ENCODE peak calls at places on chromosomes 7 and 10, in four cellular contexts. N is ovary, F is AG04450, D is MCF 10A. H is an unnamed sample.

GRCh38 chr7:38306136-38306535 is 32.7 kb upstream of the TARP start:
- DNase-seq in F (no peak), N (no peak), D (peak), H (no peak)

GRCh38 chr10:33927347-33927746 is 592.9 kb upstream of the NRP1 start:
- DNase-seq in F (no peak), D (peak), N (no peak), H (no peak)

GRCh38 chr10:33612116-33612515 is 277.6 kb upstream of the NRP1 start:
- DNase-seq in N (no peak), D (peak), F (no peak), H (no peak)

GRCh38 chr10:51683031-51683830 is 16.2 kb downstream of the CSTF2T start:
- DNase-seq in F (no peak), D (no peak), N (peak), H (no peak)

GRCh38 chr7:44149571-44150465 is 8.7 kb upstream of the MYL7 start:
- DNase-seq in D (no peak), N (no peak), F (no peak), H (peak)

GRCh38 chr7:44650772-44651171 is 44.3 kb downstream of the OGDH start:
- DNase-seq in D (no peak), F (no peak), N (no peak), H (no peak)

GRCh38 chr7:91411062-91411461 is 146.8 kb downstream of the FZD1 start:
- DNase-seq in F (no peak), N (no peak), D (no peak), H (no peak)

GRCh38 chr7:1108264-1108920 is 20.5 kb downstream of the GPER1 start:
- DNase-seq in N (no peak), D (no peak), F (no peak), H (no peak)

GRCh38 chr7:136303162-136303561 is 326.0 kb upstream of the MTPN start:
- DNase-seq in D (peak), N (no peak), F (no peak), H (no peak)

GRCh38 chr7:6725003-6725402 is 18.3 kb upstream of the ZNF12 start:
- DNase-seq in F (no peak), D (no peak), N (no peak), H (no peak)

GRCh38 chr7:50667789-50668226 is 102.6 kb upstream of the DDC start:
- DNase-seq in F (no peak), N (peak), D (no peak), H (no peak)

GRCh38 chr10:129853236-129853946 is 110.7 kb downstream of the EBF3 start:
- DNase-seq in N (no peak), D (peak), F (no peak), H (no peak)

GRCh38 chr10:66747451-66747850 is 178.4 kb upstream of the LRRTM3 start:
- DNase-seq in D (peak), F (peak), N (no peak), H (no peak)

GRCh38 chr7:27210441-27211083 is 10.7 kb upstream of the HOXA13 start:
- DNase-seq in F (no peak), N (peak), D (peak), H (no peak)

GRCh38 chr10:35635576-35635975 is 6.5 kb downstream of the FZD8 start:
- DNase-seq in F (peak), D (peak), N (peak), H (no peak)

GRCh38 chr10:48519731-48520506 is 85.0 kb downstream of the ARHGAP22 start:
- DNase-seq in D (no peak), N (no peak), F (no peak), H (peak)

GRCh38 chr7:1646957-1647891 is 22.9 kb upstream of the ELFN1 start:
- DNase-seq in N (no peak), D (no peak), F (no peak), H (peak)

GRCh38 chr7:77837275-77837674 is 38.7 kb downstream of the PHTF2 start:
- DNase-seq in F (no peak), N (no peak), D (no peak), H (no peak)

GRCh38 chr7:37921340-37921805 is 933 bp downstream of the EPDR1 start:
- DNase-seq in N (peak), D (no peak), F (no peak), H (no peak)

GRCh38 chr7:159026271-159027047 is 118.2 kb downstream of the VIPR2 start:
- DNase-seq in F (no peak), N (peak), D (no peak), H (peak)

GRCh38 chr10:97771055-97771811 is 566 bp downstream of the SFRP5 start:
- DNase-seq in N (no peak), D (no peak), F (no peak), H (no peak)

GRCh38 chr10:94546058-94546595 is 539 bp downstream of the HELLS start:
- DNase-seq in D (peak), N (no peak), F (no peak), H (no peak)

GRCh38 chr10:3192856-3193635 is 20.5 kb upstream of the PITRM1 start:
- DNase-seq in N (peak), F (peak), D (peak), H (no peak)

GRCh38 chr10:50310560-50311174 is 59.4 kb upstream of the ASAH2 start:
- DNase-seq in F (no peak), N (no peak), D (peak), H (no peak)

GRCh38 chr10:132448248-132448731 is 51.3 kb downstream of the PWWP2B start:
- DNase-seq in N (no peak), F (no peak), D (peak), H (no peak)

GRCh38 chr7:107029061-107029763 is 15.3 kb upstream of the PRKAR2B start:
- DNase-seq in F (no peak), N (no peak), D (peak), H (no peak)

GRCh38 chr7:81501220-81501619 is 268.6 kb downstream of the HGF start:
- DNase-seq in N (no peak), D (peak), F (peak), H (no peak)
- TF ChIP-seq CTCF in N (no peak), D (peak), F (peak), H (peak)

GRCh38 chr10:106795619-106796018 is 368.9 kb downstream of the SORCS1 start:
- DNase-seq in F (no peak), D (peak), N (peak), H (no peak)
- TF ChIP-seq CTCF in F (no peak), D (peak), N (peak), H (peak)

DNA sequence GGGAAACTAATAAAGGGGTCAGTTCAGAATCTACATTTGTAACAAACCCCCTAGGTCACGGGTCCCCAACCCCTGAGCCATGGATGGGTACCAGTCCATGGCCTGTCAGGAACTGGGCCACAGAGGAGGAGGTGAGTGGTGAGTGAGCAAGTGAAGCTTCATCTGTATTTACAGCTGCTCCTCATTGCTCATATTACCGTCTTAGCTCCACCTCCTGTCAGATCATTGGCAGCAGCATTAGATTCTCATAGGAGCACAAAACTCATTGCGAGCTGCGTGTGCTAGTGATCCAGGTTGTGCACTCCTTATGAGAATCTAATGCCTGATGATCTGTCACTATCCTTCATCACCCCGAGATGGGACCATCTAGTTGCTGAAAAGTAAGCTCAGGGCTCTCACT is 88.4 kb upstream of the MPP7 start:
- DNase-seq in D (peak), F (no peak), N (no peak), H (no peak)
- TF ChIP-seq CTCF in D (no peak), F (no peak), N (no peak), H (no peak)

DNA sequence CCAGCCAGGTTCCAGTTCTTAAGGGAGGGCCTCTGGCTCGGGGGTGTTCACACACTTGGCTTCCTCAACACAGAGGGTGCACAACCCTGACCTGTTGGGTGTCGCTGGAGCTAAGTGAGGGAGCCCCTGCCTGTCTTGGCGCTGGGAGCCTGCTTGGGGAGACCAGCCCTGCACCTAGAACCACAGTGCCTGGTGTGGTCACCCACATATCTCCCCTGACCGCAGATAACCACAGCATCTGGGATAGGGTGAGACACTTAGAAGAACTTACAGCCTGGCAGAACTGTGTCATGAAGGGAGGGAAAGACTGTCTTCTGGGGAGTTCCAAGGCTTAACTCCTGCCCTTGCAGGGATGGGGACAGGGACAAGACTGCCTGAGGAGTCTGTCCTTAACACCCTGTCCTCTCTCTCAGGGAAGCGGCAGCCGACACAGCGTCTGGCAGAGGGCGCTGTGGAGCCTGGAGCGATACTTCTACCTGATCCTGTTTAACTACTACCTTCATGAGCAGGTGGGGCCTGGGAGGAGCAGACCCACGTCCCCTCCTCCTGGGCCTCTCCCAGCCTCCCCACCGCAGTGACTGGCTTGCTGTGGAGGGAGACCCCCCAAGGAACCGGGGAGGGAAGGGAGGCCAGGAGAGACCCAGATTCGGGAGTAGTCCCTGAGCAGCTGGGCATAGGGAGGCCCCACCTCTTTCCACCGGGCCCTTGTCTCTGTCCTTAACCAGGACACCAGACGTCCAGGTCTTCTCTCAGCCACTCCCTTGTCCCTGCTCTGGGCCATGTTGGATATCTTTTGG is 59.0 kb downstream of the PALD1 start:
- DNase-seq in N (no peak), F (no peak), D (peak), H (no peak)
- TF ChIP-seq CTCF in N (no peak), F (peak), D (peak), H (peak)

DNA sequence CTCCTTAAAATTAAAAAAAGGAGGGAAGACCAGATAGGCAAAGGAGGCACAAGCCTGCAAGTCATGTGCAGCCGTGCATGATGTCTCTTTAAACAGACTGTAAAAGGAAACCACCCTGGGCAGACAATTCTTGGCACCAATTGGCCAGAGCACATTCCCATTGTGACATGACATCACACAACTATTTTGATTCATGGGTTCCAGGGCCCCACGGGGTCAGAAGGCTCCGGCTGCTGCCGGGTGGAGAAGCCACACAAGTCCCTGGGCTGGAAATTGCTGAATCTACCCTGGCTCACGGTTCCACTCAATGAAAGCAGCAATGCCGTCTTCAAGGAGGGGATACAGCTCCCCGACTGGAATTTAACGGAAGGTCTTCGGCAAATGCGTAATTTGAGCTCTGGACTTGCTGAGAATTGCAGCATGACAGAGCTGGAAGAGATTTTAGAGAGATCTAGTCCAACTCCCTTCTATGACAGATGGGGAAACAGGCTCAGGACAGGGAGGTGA is 140.5 kb downstream of the PRKAG2 start:
- DNase-seq in D (peak), F (peak), N (peak), H (peak)
- TF ChIP-seq CTCF in D (peak), F (peak), N (peak), H (no peak)

GRCh38 chr10:113052076-113052830 is 102.2 kb downstream of the TCF7L2 start:
- DNase-seq in N (no peak), F (no peak), D (peak), H (no peak)
- TF ChIP-seq CTCF in N (no peak), F (peak), D (peak), H (peak)

H was measured in type B pancreatic cell.